ENCODE peak calls at places on chromosomes 2 and 18, in ten cellular contexts. I is heart right ventricle; S is tibial nerve; Y is CD8-positive, alpha-beta T cell; G is cardiac muscle cell; O is mesendoderm; V is substantia nigra; P is ovary; Z is RWPE1; E is breast epithelium. N is an unnamed sample.

GRCh38 chr2:15636972-15637785 is 45.5 kb downstream of the DDX1 start:
- DNase-seq in S (peak), I (peak), Y (peak), V (peak), O (peak), Z (peak), E (no peak), P (peak), G (peak), N (peak)

GRCh38 chr2:238739668-238740067 is 108.2 kb upstream of the TWIST2 start:
- DNase-seq in V (no peak), I (no peak), E (no peak), S (no peak), Y (no peak), Z (no peak), G (no peak), O (no peak), P (no peak), N (no peak)

GRCh38 chr18:32019251-32019943 is 772 bp downstream of the RNF125 start:
- DNase-seq in E (peak), V (no peak), Z (peak), I (peak), G (peak), Y (peak), O (peak), S (peak), P (peak), N (no peak)

GRCh38 chr2:211347328-211347727 is 790.9 kb downstream of the CPS1 start:
- DNase-seq in E (no peak), V (no peak), Y (no peak), I (no peak), P (no peak), O (peak), Z (no peak), G (no peak), S (no peak), N (no peak)

GRCh38 chr2:140502951-140503630 is 1627.7 kb downstream of the LRP1B start:
- DNase-seq in O (no peak), Z (peak), P (no peak), G (no peak), S (no peak), V (no peak), Y (no peak), E (no peak), I (no peak), N (no peak)

GRCh38 chr2:205776139-205776538 is 93.8 kb downstream of the NRP2 start:
- DNase-seq in Z (no peak), I (peak), S (no peak), V (peak), P (no peak), O (peak), G (peak), E (no peak), Y (no peak), N (no peak)

GRCh38 chr2:24588294-24588693 is 97.2 kb downstream of the NCOA1 start:
- DNase-seq in Y (no peak), O (no peak), I (no peak), G (no peak), V (no peak), P (no peak), S (no peak), E (no peak), Z (no peak), N (no peak)

GRCh38 chr18:28728891-28729290 is 552.0 kb upstream of the CDH2 start:
- DNase-seq in I (no peak), G (no peak), Y (no peak), V (no peak), S (no peak), E (no peak), P (no peak), O (no peak), Z (no peak), N (no peak)

GRCh38 chr18:73164430-73164829 is 296.6 kb upstream of the NETO1 start:
- DNase-seq in V (no peak), E (no peak), Y (no peak), P (no peak), S (no peak), G (no peak), O (no peak), Z (no peak), I (no peak), N (no peak)

GRCh38 chr18:12628706-12629702 is 28.9 kb downstream of the SPIRE1 start:
- DNase-seq in O (no peak), Z (peak), V (no peak), E (no peak), P (no peak), I (no peak), Y (no peak), S (no peak), G (no peak), N (no peak)
- H3K27ac ChIP-seq in O (no peak), Z (no peak), V (no peak), E (no peak), P (no peak), I (no peak), Y (no peak), S (no peak), G (no peak), N (no peak)

GRCh38 chr2:202064206-202064880 is 8.7 kb upstream of the KIAA2012 start:
- DNase-seq in G (peak), I (peak), Y (no peak), V (no peak), E (no peak), Z (no peak), O (peak), S (no peak), P (no peak), N (peak)

GRCh38 chr2:202067589-202067988 is 5.5 kb upstream of the KIAA2012 start:
- DNase-seq in Z (no peak), V (no peak), O (no peak), P (no peak), I (no peak), S (no peak), G (no peak), Y (no peak), E (no peak), N (no peak)

GRCh38 chr2:202064881-202065230 is 8.2 kb upstream of the KIAA2012 start:
- DNase-seq in G (no peak), P (no peak), Z (no peak), O (no peak), V (no peak), I (no peak), Y (no peak), E (no peak), S (no peak), N (no peak)

GRCh38 chr2:202069189-202070050 is 3.6 kb upstream of the KIAA2012 start:
- DNase-seq in Y (no peak), I (no peak), O (no peak), Z (no peak), G (no peak), V (no peak), E (no peak), S (no peak), P (no peak), N (no peak)

GRCh38 chr2:202066850-202067249 is 6.2 kb upstream of the KIAA2012 start:
- DNase-seq in I (no peak), P (no peak), V (no peak), E (no peak), O (no peak), Y (no peak), S (no peak), Z (no peak), G (no peak), N (no peak)
- H3K27ac ChIP-seq in I (no peak), P (no peak), V (no peak), E (no peak), O (no peak), Y (no peak), S (no peak), Z (no peak), G (no peak), N (no peak)

DNA sequence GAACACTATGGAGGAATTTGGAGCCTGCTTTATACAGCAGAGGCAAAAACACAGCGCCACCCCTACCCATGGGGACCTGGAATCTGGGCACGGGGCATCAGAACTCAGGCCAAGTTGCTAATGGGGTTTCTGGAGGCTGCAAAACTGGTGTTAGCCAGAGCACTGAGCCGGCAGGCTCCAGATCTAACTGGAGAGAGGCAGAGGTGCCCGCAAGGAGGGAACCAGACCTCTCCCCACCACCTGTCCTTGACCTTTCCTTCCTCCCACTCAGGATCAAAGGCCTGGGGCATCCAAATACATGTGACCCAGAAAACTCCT is 126.6 kb downstream of the TNS1 start:
- DNase-seq in V (no peak), S (no peak), Y (no peak), I (no peak), P (no peak), G (no peak), O (no peak), Z (no peak), E (no peak), N (no peak)
- H3K27ac ChIP-seq in V (no peak), S (no peak), Y (no peak), I (peak), P (no peak), G (no peak), O (no peak), Z (no peak), E (no peak), N (peak)

GRCh38 chr2:200454839-200455801 is 54.7 kb downstream of the KCTD18 start:
- DNase-seq in I (no peak), Z (no peak), V (no peak), Y (no peak), E (no peak), P (no peak), O (peak), S (no peak), G (no peak), N (no peak)

GRCh38 chr2:200453142-200453852 is 56.6 kb downstream of the KCTD18 start:
- DNase-seq in P (no peak), S (no peak), Y (no peak), G (no peak), O (no peak), E (no peak), Z (no peak), V (no peak), I (no peak), N (no peak)

GRCh38 chr2:200453853-200454524 is 55.9 kb downstream of the KCTD18 start:
- DNase-seq in P (no peak), G (no peak), Y (no peak), I (no peak), E (no peak), Z (no peak), O (peak), V (no peak), S (no peak), N (no peak)

GRCh38 chr2:200456567-200456966 is 53.3 kb downstream of the KCTD18 start:
- DNase-seq in S (no peak), O (no peak), Z (no peak), I (no peak), V (no peak), G (no peak), Y (no peak), P (no peak), E (no peak), N (no peak)

GRCh38 chr2:200455958-200456421 is 53.9 kb downstream of the KCTD18 start:
- DNase-seq in Z (no peak), V (no peak), O (no peak), E (no peak), I (no peak), Y (no peak), P (no peak), G (no peak), S (no peak), N (no peak)
- H3K27ac ChIP-seq in Z (no peak), V (peak), O (no peak), E (no peak), I (no peak), Y (no peak), P (no peak), G (no peak), S (no peak), N (no peak)

DNA sequence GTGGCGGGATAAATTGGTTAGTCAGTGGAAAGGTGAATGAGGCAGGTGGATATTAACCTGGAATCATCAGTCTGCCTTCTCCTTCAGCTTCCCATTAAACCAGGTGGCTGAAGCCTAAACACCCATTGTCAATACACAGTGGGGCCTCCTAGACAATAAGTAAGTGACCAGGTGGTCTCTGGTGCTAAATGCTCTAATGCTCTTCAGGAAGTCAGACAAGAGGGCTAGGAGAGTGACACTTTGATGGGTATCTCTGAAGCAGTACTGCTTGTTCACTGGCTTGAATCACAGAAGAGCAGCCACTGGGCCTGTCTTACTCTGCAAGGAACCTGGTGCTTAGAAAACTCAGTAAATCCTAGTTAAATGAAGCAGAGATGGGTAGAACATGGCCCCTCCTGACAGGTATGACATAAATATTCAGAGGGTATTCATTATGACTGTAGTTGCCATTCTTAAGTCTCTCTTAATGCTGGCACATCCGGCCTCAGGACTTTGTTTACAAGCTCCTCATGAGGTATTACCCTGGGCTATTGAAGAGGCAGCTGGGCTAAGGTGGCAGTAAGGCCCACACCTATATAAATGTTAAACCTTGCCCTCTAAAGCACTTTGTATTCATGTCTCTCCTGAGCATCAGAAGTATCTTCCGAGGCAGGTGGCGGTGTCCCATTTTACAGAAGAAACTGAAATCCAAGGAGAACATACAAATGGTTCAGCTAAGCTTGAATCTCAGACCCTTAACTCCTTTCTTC is 104.9 kb downstream of the NCK2 start:
- DNase-seq in I (no peak), O (peak), S (no peak), V (no peak), E (no peak), Z (no peak), P (no peak), Y (no peak), G (no peak), N (no peak)
- H3K27ac ChIP-seq in I (no peak), O (no peak), S (no peak), V (no peak), E (no peak), Z (no peak), P (no peak), Y (no peak), G (no peak), N (no peak)

GRCh38 chr2:113780472-113780871 is 24.0 kb upstream of the SLC35F5 start:
- DNase-seq in O (no peak), G (no peak), I (no peak), P (no peak), S (no peak), Z (no peak), Y (no peak), V (no peak), E (no peak), N (no peak)

DNA sequence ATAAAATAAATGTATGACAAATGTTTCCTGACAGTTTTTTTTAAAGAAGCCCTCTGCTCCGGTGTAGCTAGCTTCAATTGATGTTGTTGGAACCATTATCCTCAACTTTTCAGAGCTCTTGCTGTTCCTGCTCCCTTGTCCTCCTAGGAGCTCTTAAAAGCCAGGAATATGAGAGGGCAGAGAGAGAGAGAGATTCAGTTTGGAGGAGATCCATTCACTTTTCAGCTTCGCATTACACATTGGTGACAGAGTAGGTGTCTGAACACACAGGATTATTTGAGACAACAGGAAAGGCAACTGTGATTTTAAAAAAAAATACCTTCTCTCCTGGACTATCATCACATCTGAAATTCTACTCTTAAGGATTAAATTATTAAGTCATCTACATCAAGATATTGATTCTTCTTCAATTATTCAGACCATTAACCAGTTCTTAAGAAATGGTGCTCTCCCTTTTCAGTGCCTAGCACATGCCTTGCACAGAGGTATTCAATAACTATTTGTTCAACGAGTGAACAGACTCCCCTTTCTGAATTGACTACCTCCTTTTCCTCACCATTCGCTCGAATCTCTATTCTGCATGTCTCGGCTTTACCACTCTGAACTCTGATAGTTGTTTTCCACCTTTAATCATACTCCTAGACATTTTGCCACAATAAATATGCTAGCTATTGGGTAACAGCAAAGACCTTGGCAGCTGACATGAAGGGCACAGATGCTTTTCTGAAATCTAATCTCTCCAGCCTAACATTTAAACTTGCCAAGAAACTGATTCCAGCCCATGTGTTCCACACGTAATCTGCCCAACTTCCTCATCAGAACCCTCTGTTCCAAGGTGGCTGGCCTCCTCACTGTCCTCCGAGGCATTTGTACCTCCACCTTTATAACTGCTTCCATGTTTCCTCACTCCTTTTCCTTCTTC is 28.6 kb upstream of the SLC35F5 start:
- DNase-seq in Y (no peak), V (no peak), G (no peak), E (no peak), P (no peak), Z (no peak), I (no peak), O (no peak), S (no peak), N (no peak)
- H3K27ac ChIP-seq in Y (no peak), V (no peak), G (no peak), E (no peak), P (no peak), Z (no peak), I (peak), O (no peak), S (no peak), N (no peak)

GRCh38 chr2:85547859-85548607 is 9.1 kb downstream of the MAT2A start:
- DNase-seq in P (no peak), O (no peak), Y (no peak), Z (no peak), S (no peak), V (no peak), I (no peak), E (no peak), G (no peak), N (no peak)

GRCh38 chr2:85547089-85547858 is 8.3 kb downstream of the MAT2A start:
- DNase-seq in S (no peak), I (no peak), Z (no peak), E (no peak), G (no peak), Y (no peak), P (no peak), O (no peak), V (no peak), N (no peak)

GRCh38 chr2:85549095-85549494 is 10.1 kb downstream of the MAT2A start:
- DNase-seq in O (no peak), Y (no peak), E (no peak), G (no peak), S (no peak), Z (no peak), I (no peak), V (no peak), P (no peak), N (no peak)

GRCh38 chr2:85549826-85550225 is 10.9 kb downstream of the MAT2A start:
- DNase-seq in O (peak), P (no peak), S (no peak), E (no peak), Y (no peak), G (no peak), Z (no peak), V (no peak), I (no peak), N (no peak)

GRCh38 chr2:85548608-85548900 is 9.6 kb downstream of the MAT2A start:
- DNase-seq in O (no peak), P (no peak), E (no peak), G (no peak), Z (no peak), Y (no peak), V (no peak), S (no peak), I (no peak), N (no peak)
- H3K27ac ChIP-seq in O (no peak), P (no peak), E (no peak), G (peak), Z (no peak), Y (no peak), V (no peak), S (no peak), I (no peak), N (no peak)

N was measured in caudate nucleus.